ENCODE peak calls at places on chromosome 1, in nine cellular contexts. G is CD4-positive, alpha-beta T cell; T is GM04504; O is fibroblast of pulmonary artery; Y is AG04450; R is left ventricle myocardium inferior; V is endothelial cell of umbilical vein; E is osteocyte; Z is stimulated activated CD8-positive, alpha-beta memory T cell treated with anti-CD3 and anti-CD28 coated beads, Interleukin-4, amount 100 ng/mL, for 48 hours. C is an unnamed sample.

GRCh38 chr1:25875154-25875855 is at the start of gene PAQR7:
- DNase-seq in G (peak; percentile 60), T (peak; percentile 49), O (peak; percentile 67), Y (no peak), R (peak; percentile 74), V (peak; percentile 70), E (no peak), Z (peak; percentile 74), C (peak; percentile 78)

GRCh38 chr1:197358959-197359358 is 90.9 kb downstream of the CRB1 start:
- DNase-seq in G (no peak), T (no peak), O (no peak), Y (no peak), R (no peak), V (no peak), E (no peak), Z (no peak), C (no peak)

GRCh38 chr1:29428997-29429396 is 192.7 kb downstream of the PTPRU start:
- DNase-seq in G (no peak), T (no peak), O (no peak), Y (no peak), R (no peak), V (no peak), E (no peak), Z (no peak), C (no peak)

GRCh38 chr1:226526801-226527595 is 21.6 kb upstream of the STUM start:
- DNase-seq in G (no peak), T (no peak), O (peak; percentile 31), Y (no peak), R (peak; percentile 59), V (peak; percentile 73), E (no peak), Z (no peak), C (peak; percentile 69)

GRCh38 chr1:202811296-202812175 is 782 bp downstream of the PCAT6 start:
- DNase-seq in G (peak; percentile 12), T (no peak), O (no peak), Y (no peak), R (peak; percentile 27), V (no peak), E (no peak), Z (peak; percentile 54), C (peak; percentile 19)

GRCh38 chr1:165726169-165726568 is 27.8 kb upstream of the ALDH9A1 start:
- DNase-seq in G (no peak), T (no peak), O (no peak), Y (no peak), R (no peak), V (no peak), E (no peak), Z (no peak), C (no peak)

GRCh38 chr1:66339944-66340343 is 194.0 kb upstream of the SGIP1 start:
- DNase-seq in G (no peak), T (no peak), O (peak; percentile 57), Y (no peak), R (no peak), V (peak; percentile 79), E (no peak), Z (no peak), C (peak; percentile 72)

GRCh38 chr1:162085991-162086390 is 16.5 kb downstream of the NOS1AP start:
- DNase-seq in G (no peak), T (no peak), O (no peak), Y (no peak), R (no peak), V (no peak), E (no peak), Z (no peak), C (no peak)

GRCh38 chr1:160163612-160164011 is 12.2 kb downstream of the ATP1A4 start:
- DNase-seq in G (no peak), T (no peak), O (no peak), Y (no peak), R (no peak), V (no peak), E (no peak), Z (no peak), C (no peak)

GRCh38 chr1:209629621-209630382 is 22.4 kb downstream of the LAMB3 start:
- DNase-seq in G (no peak), T (no peak), O (no peak), Y (no peak), R (no peak), V (no peak), E (no peak), Z (no peak), C (no peak)